ENCODE peak calls at places on chromosomes 6 and 20, in six cellular contexts. F is GM23248, Y is neural progenitor cell, Z is fibroblast of lung, P is astrocyte, G is HCT116. C is an unnamed sample.

GRCh38 chr20:36835025-36835424 is 40.9 kb upstream of the TLDC2 start:
- DNase-seq in Y (no peak), G (no peak), P (no peak), Z (no peak), F (no peak), C (no peak)

GRCh38 chr6:116287668-116288282 is 8.0 kb upstream of the TSPYL1 start:
- DNase-seq in G (peak; percentile 51), Z (peak; percentile 79), Y (peak; percentile 56), F (peak; percentile 72), P (peak; percentile 37), C (peak; percentile 43)

GRCh38 chr20:33647603-33648395 is 14.3 kb upstream of the C20orf144 start:
- DNase-seq in F (peak; percentile 72), Z (peak; percentile 86), Y (no peak), G (no peak), P (peak; percentile 85), C (peak; percentile 86)

GRCh38 chr6:147260091-147260490 is 55.9 kb downstream of the STXBP5 start:
- DNase-seq in F (no peak), Y (no peak), Z (no peak), P (no peak), G (no peak), C (no peak)

GRCh38 chr6:136887899-136888298 is 34.2 kb upstream of the SLC35D3 start:
- DNase-seq in F (no peak), G (no peak), Y (no peak), Z (no peak), P (no peak), C (no peak)

GRCh38 chr20:20083796-20084195 is 31.5 kb downstream of the CFAP61 start:
- DNase-seq in Z (peak; percentile 45), F (peak; percentile 55), G (peak; percentile 19), Y (peak; percentile 58), P (peak; percentile 11), C (peak; percentile 64)

GRCh38 chr20:23083553-23084220 is 2.4 kb downstream of the CD93 start:
- DNase-seq in Y (no peak), Z (no peak), P (no peak), F (no peak), G (no peak), C (no peak)

GRCh38 chr6:133551847-133552331 is 310.7 kb downstream of the EYA4 start:
- DNase-seq in G (no peak), Y (no peak), P (peak; percentile 100), F (peak; percentile 97), Z (peak; percentile 99), C (no peak)

GRCh38 chr6:41366150-41366549 is 30.7 kb downstream of the NCR2 start:
- DNase-seq in G (no peak), Z (no peak), F (no peak), P (no peak), Y (no peak), C (no peak)

GRCh38 chr6:151616091-151616513 is 122.3 kb downstream of the CCDC170 start:
- DNase-seq in F (no peak), Y (peak; percentile 5), P (no peak), G (no peak), Z (no peak), C (no peak)

GRCh38 chr6:151675746-151676459 is 131.6 kb upstream of the ESR1 start:
- DNase-seq in Y (peak; percentile 68), F (peak; percentile 57), Z (peak; percentile 17), G (peak; percentile 57), P (no peak), C (peak; percentile 49)

GRCh38 chr6:60952500-60952899 is 1333.5 kb downstream of the KHDRBS2 start:
- DNase-seq in Y (no peak), P (no peak), F (no peak), G (no peak), Z (no peak), C (no peak)

GRCh38 chr6:79468116-79468515 is 69.1 kb downstream of the LCA5 start:
- DNase-seq in G (no peak), F (peak; percentile 72), P (peak; percentile 60), Y (no peak), Z (no peak), C (no peak)

GRCh38 chr20:51570755-51571469 is 28.4 kb upstream of the NFATC2 start:
- DNase-seq in G (no peak), Z (peak; percentile 31), Y (no peak), F (peak; percentile 61), P (no peak), C (no peak)

GRCh38 chr6:111952326-111952725 is 79.1 kb upstream of the FYN start:
- DNase-seq in Z (no peak), G (no peak), P (no peak), F (no peak), Y (peak; percentile 18), C (no peak)

GRCh38 chr20:48878849-48879248 is 42.7 kb upstream of the ARFGEF2 start:
- DNase-seq in Z (no peak), Y (no peak), G (no peak), F (no peak), P (no peak), C (no peak)

GRCh38 chr20:10788055-10788454 is 114.3 kb upstream of the JAG1 start:
- DNase-seq in G (no peak), Y (no peak), F (no peak), P (no peak), Z (no peak), C (no peak)

GRCh38 chr6:134097114-134097707 is 44.8 kb upstream of the SLC2A12 start:
- DNase-seq in Z (peak; percentile 83), G (peak; percentile 67), Y (peak; percentile 89), F (peak; percentile 79), P (peak; percentile 40), C (peak; percentile 70)

GRCh38 chr6:131225127-131225526 is 89.9 kb downstream of the AKAP7 start:
- DNase-seq in P (no peak), Z (no peak), G (no peak), Y (no peak), F (no peak), C (no peak)

GRCh38 chr6:109073344-109074235 is 21.1 kb downstream of the SESN1 start:
- DNase-seq in F (peak; percentile 77), G (peak; percentile 56), Z (peak; percentile 86), Y (peak; percentile 83), P (peak; percentile 37), C (peak; percentile 78)

GRCh38 chr6:170449231-170449630 is 103.9 kb downstream of the PSMB1 start:
- DNase-seq in Z (no peak), F (peak; percentile 35), Y (no peak), P (peak; percentile 55), G (no peak), C (no peak)

GRCh38 chr6:40044196-40044595 is 109.9 kb upstream of the MOCS1 start:
- DNase-seq in P (no peak), Y (no peak), F (no peak), G (no peak), Z (no peak), C (peak; percentile 79)

GRCh38 chr6:36615018-36615761 is 21.0 kb downstream of the SRSF3 start:
- DNase-seq in G (peak; percentile 41), Z (peak; percentile 77), Y (peak; percentile 62), F (peak; percentile 84), P (no peak), C (peak; percentile 46)

GRCh38 chr6:36613200-36613995 is 19.2 kb downstream of the SRSF3 start:
- DNase-seq in Y (no peak), F (no peak), G (no peak), P (no peak), Z (no peak), C (no peak)

GRCh38 chr6:36618366-36619355 is 24.5 kb downstream of the SRSF3 start:
- DNase-seq in Y (no peak), G (no peak), P (no peak), F (no peak), Z (no peak), C (no peak)

GRCh38 chr6:36621371-36621855 is 27.3 kb downstream of the SRSF3 start:
- DNase-seq in Y (no peak), F (no peak), P (no peak), G (no peak), Z (no peak), C (no peak)

GRCh38 chr6:36616888-36617521 is 22.8 kb downstream of the SRSF3 start:
- DNase-seq in G (peak; percentile 23), P (peak; percentile 52), F (peak; percentile 68), Y (no peak), Z (no peak), C (peak; percentile 69)
- H2AFZ ChIP-seq in G (no peak overlapping the region), P (no peak overlapping the region), F (no peak overlapping the region), Y (no peak overlapping the region), Z (no peak overlapping the region), C (no peak overlapping the region)

DNA sequence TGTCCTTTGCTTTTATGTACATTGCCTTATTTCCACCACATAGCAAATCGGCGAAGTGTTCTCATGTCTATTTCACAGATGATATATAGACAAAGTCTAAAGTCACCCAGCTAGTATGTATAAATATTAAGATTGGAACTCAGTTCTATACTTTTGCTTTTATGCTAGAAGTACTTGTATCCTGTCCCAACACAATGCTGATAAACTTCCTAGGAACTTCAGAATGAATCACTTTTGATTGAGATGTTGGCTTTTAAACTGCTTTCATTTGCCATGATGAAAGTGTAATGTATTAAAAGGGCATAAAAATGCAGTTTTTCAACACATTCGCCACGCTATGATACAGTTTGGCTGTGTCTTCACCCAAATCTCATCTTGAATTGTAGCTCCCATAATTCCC is 50.8 kb downstream of the GCLC start:
- DNase-seq in G (no peak), P (peak; percentile 36), Z (peak; percentile 41), Y (no peak), F (peak; percentile 45), C (no peak)
- H3K9ac ChIP-seq in G (no peak overlapping the region), P (peak overlapping the region; percentile 27), Z (no peak overlapping the region), Y (no peak overlapping the region), F (no peak overlapping the region), C (no peak overlapping the region)

GRCh38 chr6:129677634-129678325 is 32.2 kb downstream of the ARHGAP18 start:
- DNase-seq in Z (no peak), F (peak; percentile 29), G (no peak), Y (no peak), P (no peak), C (no peak)
- H2AFZ ChIP-seq in Z (no peak overlapping the region), F (no peak overlapping the region), G (no peak overlapping the region), Y (no peak overlapping the region), P (no peak overlapping the region), C (no peak overlapping the region)

GRCh38 chr6:47787620-47788497 is 6.0 kb downstream of the OPN5 start:
- DNase-seq in Z (peak; percentile 81), F (peak; percentile 73), Y (peak; percentile 79), G (peak; percentile 58), P (peak; percentile 27), C (peak; percentile 48)
- H3K9ac ChIP-seq in Z (no peak overlapping the region), F (no peak overlapping the region), Y (no peak overlapping the region), G (no peak overlapping the region), P (no peak overlapping the region), C (no peak overlapping the region)

GRCh38 chr20:63648895-63649589 is 4.2 kb downstream of the STMN3 start:
- DNase-seq in P (no peak), Z (no peak), G (no peak), F (no peak), Y (no peak), C (no peak)
- H2AFZ ChIP-seq in P (no peak overlapping the region), Z (no peak overlapping the region), G (no peak overlapping the region), F (no peak overlapping the region), Y (no peak overlapping the region), C (no peak overlapping the region)